ENCODE peak calls at places on chromosomes 3 and 15, in four cellular contexts. Z is HCT116, C is HepG2, X is SK-N-SH. Q is an unnamed sample.

GRCh38 chr15:87973456-87974215 is 282.9 kb downstream of the NTRK3 start:
- DNase-seq in Z (no peak), C (no peak), X (no peak), Q (no peak)

GRCh38 chr15:45186771-45187577 is 792 bp downstream of the SHF start:
- DNase-seq in Z (no peak), C (peak), X (peak), Q (no peak)

GRCh38 chr3:72821170-72821781 is 27.0 kb downstream of the SHQ1 start:
- DNase-seq in Z (no peak), C (no peak), X (no peak), Q (no peak)

GRCh38 chr15:73331991-73332925 is 36.5 kb downstream of the HCN4 start:
- DNase-seq in Z (no peak), C (no peak), X (no peak), Q (no peak)

GRCh38 chr15:71559098-71559497 is 251.3 kb upstream of the NR2E3 start:
- DNase-seq in Z (no peak), C (no peak), X (no peak), Q (no peak)

GRCh38 chr15:77650285-77650684 is 17.6 kb upstream of the LINGO1 start:
- DNase-seq in Z (peak), C (peak), X (peak), Q (peak)

GRCh38 chr3:119490153-119490552 is 8.2 kb upstream of the TIMMDC1 start:
- DNase-seq in Z (no peak), C (no peak), X (no peak), Q (no peak)

GRCh38 chr3:141235661-141236171 is 4.1 kb downstream of the PXYLP1 start:
- DNase-seq in Z (no peak), C (peak), X (no peak), Q (peak)

GRCh38 chr3:155745795-155746550 is 1.1 kb upstream of the PLCH1 start:
- DNase-seq in Z (peak), C (peak), X (peak), Q (peak)

GRCh38 chr3:56702487-56703315 is 19.6 kb upstream of the TASOR start:
- DNase-seq in Z (peak), C (peak), X (peak), Q (peak)
- TF ChIP-seq ZBTB33 in Z (no peak), C (no peak), X (no peak), Q (no peak)

GRCh38 chr15:74955017-74955416 is 1.6 kb downstream of the RPP25 start:
- DNase-seq in Z (no peak), C (no peak), X (peak), Q (no peak)
- TF ChIP-seq ZBTB33 in Z (no peak), C (no peak), X (no peak), Q (no peak)

GRCh38 chr3:15220056-15220455 is 14.0 kb downstream of the CAPN7 start:
- DNase-seq in Z (no peak), C (no peak), X (no peak), Q (no peak)
- TF ChIP-seq ZBTB33 in Z (no peak), C (no peak), X (no peak), Q (no peak)

GRCh38 chr3:193780810-193781472 is 187.9 kb downstream of the OPA1 start:
- DNase-seq in Z (no peak), C (peak), X (peak), Q (peak)

GRCh38 chr3:193780371-193780770 is 187.4 kb downstream of the OPA1 start:
- DNase-seq in Z (no peak), C (no peak), X (no peak), Q (no peak)

GRCh38 chr3:193782280-193782654 is 189.3 kb downstream of the OPA1 start:
- DNase-seq in Z (peak), C (no peak), X (no peak), Q (no peak)

GRCh38 chr3:193782747-193783146 is 189.7 kb downstream of the OPA1 start:
- DNase-seq in Z (no peak), C (no peak), X (no peak), Q (no peak)

DNA sequence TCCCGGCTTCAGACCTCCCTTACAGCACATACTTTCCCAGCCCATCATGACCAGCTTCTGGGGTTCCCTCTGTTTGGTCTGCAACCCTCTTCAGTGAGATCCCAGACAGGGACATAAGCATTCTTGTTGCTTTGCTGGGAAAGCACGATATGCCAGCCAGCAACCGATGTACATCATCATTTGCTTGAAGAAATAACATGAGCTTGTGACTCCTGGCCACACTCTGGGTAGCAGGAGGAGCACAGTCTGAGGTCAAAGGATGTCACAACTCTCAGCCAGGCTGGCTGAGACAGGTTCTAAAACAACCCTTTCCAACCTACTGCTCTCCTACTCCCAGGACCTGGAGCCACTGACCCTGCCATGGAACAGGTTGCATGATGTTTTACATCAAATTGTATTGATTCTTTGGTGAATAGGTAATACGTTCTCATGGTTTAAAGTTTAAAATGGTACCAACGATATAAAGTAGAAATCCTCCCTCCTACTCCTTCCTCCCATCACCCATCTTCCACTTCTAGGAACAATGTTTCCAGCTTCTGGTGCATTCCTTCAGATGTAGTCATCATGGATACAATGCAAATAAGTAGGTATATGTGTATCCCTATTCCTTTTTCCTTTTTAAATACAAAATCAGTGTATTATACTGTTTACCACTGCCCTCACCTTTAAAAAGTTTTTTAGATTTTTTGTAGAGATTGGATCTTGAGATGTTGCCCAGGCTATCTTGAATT is 190.3 kb downstream of the OPA1 start:
- DNase-seq in Z (no peak), C (no peak), X (no peak), Q (no peak)
- TF ChIP-seq ZBTB33 in Z (no peak), C (no peak), X (no peak), Q (no peak)

GRCh38 chr3:30341851-30342250 is 264.6 kb upstream of the TGFBR2 start:
- DNase-seq in Z (no peak), C (no peak), X (no peak), Q (no peak)
- TF ChIP-seq ZBTB33 in Z (no peak), C (no peak), X (no peak), Q (no peak)

DNA sequence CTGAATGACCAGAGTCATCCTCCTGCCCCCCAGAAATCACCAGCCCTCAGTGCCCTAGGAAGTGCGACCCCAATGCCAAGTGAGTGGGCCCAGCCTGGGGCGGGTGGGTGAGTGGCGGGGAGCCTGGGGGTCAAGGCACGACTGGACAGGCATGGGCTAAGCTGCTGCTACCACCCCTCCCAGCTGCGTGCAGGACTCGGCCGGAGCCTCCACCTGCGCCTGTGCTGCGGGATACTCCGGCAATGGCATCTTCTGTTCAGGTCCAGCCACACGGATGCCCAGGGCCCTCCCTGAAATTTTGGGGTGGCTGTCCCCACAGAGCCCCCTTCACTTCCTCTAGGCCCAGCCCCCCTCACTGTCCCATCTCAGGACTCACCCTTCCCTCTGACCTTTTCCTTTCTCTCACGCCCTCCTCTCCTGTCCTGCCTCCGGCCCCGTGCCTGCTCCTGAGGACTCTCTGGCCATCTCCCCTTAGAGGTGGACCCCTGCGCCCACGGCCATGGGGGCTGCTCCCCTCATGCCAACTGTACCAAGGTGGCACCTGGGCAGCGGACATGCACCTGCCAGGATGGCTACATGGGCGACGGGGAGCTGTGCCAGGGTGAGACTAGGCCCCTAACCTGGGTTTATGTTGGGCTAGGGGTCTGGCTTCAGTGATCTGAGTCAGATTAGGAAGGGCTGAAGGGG is 17.0 kb downstream of the NT5DC2 start:
- DNase-seq in Z (no peak), C (no peak), X (no peak), Q (no peak)
- TF ChIP-seq ZBTB33 in Z (no peak), C (no peak), X (no peak), Q (no peak)